ENCODE peak calls at places on chromosomes 2 and 18, in ten cellular contexts. H, L, F, V, E, C, Q, N, P and I are unnamed samples.
A peak's percentile ranks its signal among the peaks of the same experiment; 100 is the strongest.

GRCh38 chr2:16127958-16128357 is 187.6 kb downstream of the MYCN start:
- DNase-seq in V (no peak), L (no peak), F (no peak), E (no peak), Q (no peak), N (no peak), C (no peak), P (no peak), H (no peak), I (no peak)

GRCh38 chr2:39411186-39411944 is 25.7 kb downstream of the MAP4K3 start:
- DNase-seq in H (peak; percentile 43), E (no peak), L (peak; percentile 91), C (peak; percentile 86), P (no peak), Q (peak; percentile 42), V (peak; percentile 95), N (no peak), F (no peak), I (no peak)

GRCh38 chr2:214577769-214578168 is 166.9 kb downstream of the VWC2L start:
- DNase-seq in P (no peak), C (peak; percentile 34), N (no peak), F (no peak), L (peak; percentile 39), Q (no peak), H (no peak), E (no peak), V (peak; percentile 3), I (no peak)

GRCh38 chr2:178478102-178478441 is 328 bp downstream of the FKBP7 start:
- DNase-seq in P (no peak), L (peak; percentile 33), C (peak; percentile 15), Q (no peak), V (peak; percentile 30), E (no peak), N (no peak), F (no peak), H (no peak), I (no peak)

GRCh38 chr2:138201326-138201725 is 237.1 kb downstream of the HNMT start:
- DNase-seq in N (no peak), L (peak; percentile 16), E (no peak), P (no peak), C (peak; percentile 41), H (no peak), V (peak; percentile 18), F (no peak), Q (no peak), I (no peak)

GRCh38 chr18:56550121-56550520 is 88.3 kb downstream of the TXNL1 start:
- DNase-seq in E (no peak), V (peak; percentile 22), C (no peak), L (peak; percentile 47), F (no peak), P (no peak), Q (no peak), H (no peak), N (no peak), I (no peak)

GRCh38 chr2:44952143-44952805 is 10.8 kb downstream of the SIX3 start:
- DNase-seq in E (no peak), N (no peak), H (no peak), F (no peak), Q (no peak), L (peak; percentile 21), C (peak; percentile 62), V (peak; percentile 77), P (peak; percentile 11), I (no peak)

GRCh38 chr2:62687644-62688043 is 17.9 kb upstream of the EHBP1 start:
- DNase-seq in N (no peak), L (peak; percentile 70), E (no peak), H (no peak), Q (no peak), C (peak; percentile 8), F (no peak), P (no peak), V (no peak), I (no peak)

GRCh38 chr2:64404002-64404731 is 49.8 kb upstream of the LGALSL start:
- DNase-seq in L (peak; percentile 83), F (peak; percentile 92), C (no peak), H (no peak), Q (peak; percentile 80), P (peak; percentile 54), N (no peak), V (peak; percentile 92), E (no peak), I (peak; percentile 75)

GRCh38 chr2:135825855-135826190 is 11.2 kb downstream of the LCT start:
- DNase-seq in H (no peak), E (no peak), P (no peak), C (no peak), N (no peak), L (no peak), F (no peak), V (no peak), Q (no peak), I (no peak)

GRCh38 chr18:77035380-77035779 is 97.2 kb downstream of the MBP start:
- DNase-seq in P (no peak), C (no peak), E (no peak), H (no peak), F (no peak), L (no peak), Q (no peak), N (no peak), V (no peak), I (no peak)

GRCh38 chr2:237591021-237591370 is 462 bp upstream of the RAB17 start:
- DNase-seq in P (no peak), E (no peak), F (no peak), N (no peak), H (no peak), Q (no peak), V (no peak), C (peak; percentile 31), L (peak; percentile 30), I (no peak)